ENCODE peak calls at places on chromosomes 1 and 21, in seven cellular contexts. One of them, this sample, is unnamed.

GRCh38 chr21:17769049-17769845 is 49.9 kb downstream of the C21orf91 start:
- DNase-seq in left ventricle myocardium inferior: no peak
- DNase-seq in brain microvascular endothelial cell: no peak
- DNase-seq in right lobe of liver: no peak
- DNase-seq in heart left ventricle: no peak
- DNase-seq in AG04450: no peak
- DNase-seq in ovary: no peak
- DNase-seq in this sample: no peak

GRCh38 chr1:53725238-53725689 is 13.7 kb downstream of the GLIS1 start:
- DNase-seq in left ventricle myocardium inferior: no peak
- DNase-seq in brain microvascular endothelial cell: no peak
- DNase-seq in right lobe of liver: no peak
- DNase-seq in heart left ventricle: no peak
- DNase-seq in AG04450: no peak
- DNase-seq in ovary: no peak
- DNase-seq in this sample: no peak

GRCh38 chr1:218274551-218274950 is 10.5 kb upstream of the RRP15 start:
- DNase-seq in left ventricle myocardium inferior: no peak
- DNase-seq in brain microvascular endothelial cell: no peak
- DNase-seq in right lobe of liver: no peak
- DNase-seq in heart left ventricle: no peak
- DNase-seq in AG04450: no peak
- DNase-seq in ovary: no peak
- DNase-seq in this sample: no peak

GRCh38 chr21:29295066-29295650 is 3.6 kb upstream of the BACH1 start:
- DNase-seq in left ventricle myocardium inferior: no peak
- DNase-seq in brain microvascular endothelial cell: no peak
- DNase-seq in right lobe of liver: no peak
- DNase-seq in heart left ventricle: no peak
- DNase-seq in AG04450: no peak
- DNase-seq in ovary: no peak
- DNase-seq in this sample: no peak

GRCh38 chr1:160519542-160520435 is 3.3 kb downstream of the SLAMF6 start:
- DNase-seq in left ventricle myocardium inferior: no peak
- DNase-seq in brain microvascular endothelial cell: no peak
- DNase-seq in right lobe of liver: no peak
- DNase-seq in heart left ventricle: no peak
- DNase-seq in AG04450: no peak
- DNase-seq in ovary: no peak
- DNase-seq in this sample: no peak

GRCh38 chr1:154865442-154866256 is 4.4 kb downstream of the KCNN3 start:
- DNase-seq in left ventricle myocardium inferior: no peak
- DNase-seq in brain microvascular endothelial cell: no peak
- DNase-seq in right lobe of liver: no peak
- DNase-seq in heart left ventricle: no peak
- DNase-seq in AG04450: no peak
- DNase-seq in ovary: no peak
- DNase-seq in this sample: no peak

GRCh38 chr1:108570128-108570527 is 10.2 kb downstream of the EEIG2 start:
- DNase-seq in left ventricle myocardium inferior: no peak
- DNase-seq in brain microvascular endothelial cell: no peak
- DNase-seq in right lobe of liver: no peak
- DNase-seq in heart left ventricle: no peak
- DNase-seq in AG04450: no peak
- DNase-seq in ovary: no peak
- DNase-seq in this sample: no peak

GRCh38 chr1:48062353-48062752 is 65.2 kb upstream of the TRABD2B start:
- DNase-seq in left ventricle myocardium inferior: no peak
- DNase-seq in brain microvascular endothelial cell: no peak
- DNase-seq in right lobe of liver: peak; percentile 37
- DNase-seq in heart left ventricle: no peak
- DNase-seq in AG04450: no peak
- DNase-seq in ovary: no peak
- DNase-seq in this sample: no peak

DNA sequence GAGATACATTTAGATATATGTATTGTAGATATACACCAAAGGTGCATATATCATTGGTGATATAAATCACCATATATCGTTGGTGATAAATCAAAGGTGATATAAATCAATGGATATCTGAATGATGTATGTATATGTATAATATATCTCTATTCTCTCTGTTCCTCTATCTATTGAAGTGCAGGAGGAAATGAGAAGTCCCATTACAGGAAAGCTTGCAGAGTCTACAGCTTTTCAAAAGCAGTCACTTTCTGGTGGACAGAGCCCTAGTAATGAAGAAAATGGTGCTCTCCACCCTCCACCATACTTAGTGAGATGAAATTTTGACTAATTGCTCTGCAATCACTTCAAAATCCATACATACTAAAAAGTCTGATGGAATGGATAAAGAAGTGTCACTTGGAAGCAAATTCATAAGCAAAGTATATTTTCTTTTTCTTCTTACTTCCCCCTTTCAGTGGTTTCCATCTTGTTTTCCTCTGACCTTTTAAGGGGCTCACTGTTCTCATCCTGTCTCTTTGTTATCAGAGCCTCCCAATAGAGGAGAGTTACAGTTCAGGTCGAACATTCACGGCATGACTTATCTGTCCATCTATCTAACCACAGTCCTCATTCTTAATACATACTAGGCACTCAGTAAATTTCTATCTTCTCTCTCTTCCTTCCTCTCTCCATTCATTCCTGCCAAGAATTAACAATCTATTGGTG is 227.2 kb downstream of the KCNJ6 start:
- DNase-seq in left ventricle myocardium inferior: no peak
- DNase-seq in brain microvascular endothelial cell: no peak
- DNase-seq in right lobe of liver: no peak
- DNase-seq in heart left ventricle: no peak
- DNase-seq in AG04450: no peak
- DNase-seq in ovary: no peak
- DNase-seq in this sample: no peak
- TF ChIP-seq CTCF in left ventricle myocardium inferior: no peak
- TF ChIP-seq CTCF in brain microvascular endothelial cell: no peak
- TF ChIP-seq CTCF in right lobe of liver: no peak
- TF ChIP-seq CTCF in heart left ventricle: no peak
- TF ChIP-seq CTCF in AG04450: no peak
- TF ChIP-seq CTCF in ovary: no peak
- TF ChIP-seq CTCF in this sample: no peak

GRCh38 chr1:198494139-198494538 is 46.3 kb downstream of the ATP6V1G3 start:
- DNase-seq in left ventricle myocardium inferior: no peak
- DNase-seq in brain microvascular endothelial cell: no peak
- DNase-seq in right lobe of liver: no peak
- DNase-seq in heart left ventricle: no peak
- DNase-seq in AG04450: no peak
- DNase-seq in ovary: no peak
- DNase-seq in this sample: no peak
- H3K27ac ChIP-seq in left ventricle myocardium inferior: no peak overlapping the region
- H3K27ac ChIP-seq in brain microvascular endothelial cell: no peak overlapping the region
- H3K27ac ChIP-seq in right lobe of liver: no peak overlapping the region
- H3K27ac ChIP-seq in heart left ventricle: no peak overlapping the region
- H3K27ac ChIP-seq in AG04450: no peak overlapping the region
- H3K27ac ChIP-seq in ovary: no peak overlapping the region
- H3K27ac ChIP-seq in this sample: no peak overlapping the region

DNA sequence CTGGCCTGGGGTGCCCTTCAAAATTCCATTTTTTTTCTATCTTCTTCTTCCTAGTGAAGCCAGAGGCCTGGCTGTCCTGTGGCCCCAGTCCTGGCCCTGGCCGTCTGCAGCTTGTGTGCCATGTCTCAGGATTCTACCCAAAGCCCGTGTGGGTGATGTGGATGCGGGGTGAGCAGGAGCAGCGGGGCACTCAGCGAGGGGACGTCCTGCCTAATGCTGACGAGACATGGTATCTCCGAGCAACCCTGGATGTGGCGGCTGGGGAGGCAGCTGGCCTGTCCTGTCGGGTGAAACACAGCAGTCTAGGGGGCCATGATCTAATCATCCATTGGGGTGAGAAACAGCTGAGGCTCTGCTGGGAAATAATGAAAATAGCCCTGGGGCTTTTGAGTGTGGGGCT is 2.1 kb downstream of the CD1E start:
- DNase-seq in left ventricle myocardium inferior: no peak
- DNase-seq in brain microvascular endothelial cell: no peak
- DNase-seq in right lobe of liver: no peak
- DNase-seq in heart left ventricle: no peak
- DNase-seq in AG04450: no peak
- DNase-seq in ovary: no peak
- DNase-seq in this sample: no peak
- H3K4me3 ChIP-seq in left ventricle myocardium inferior: no peak overlapping the region
- H3K4me3 ChIP-seq in brain microvascular endothelial cell: no peak overlapping the region
- H3K4me3 ChIP-seq in right lobe of liver: no peak overlapping the region
- H3K4me3 ChIP-seq in heart left ventricle: no peak overlapping the region
- H3K4me3 ChIP-seq in AG04450: no peak overlapping the region
- H3K4me3 ChIP-seq in ovary: no peak overlapping the region
- H3K4me3 ChIP-seq in this sample: no peak overlapping the region

DNA sequence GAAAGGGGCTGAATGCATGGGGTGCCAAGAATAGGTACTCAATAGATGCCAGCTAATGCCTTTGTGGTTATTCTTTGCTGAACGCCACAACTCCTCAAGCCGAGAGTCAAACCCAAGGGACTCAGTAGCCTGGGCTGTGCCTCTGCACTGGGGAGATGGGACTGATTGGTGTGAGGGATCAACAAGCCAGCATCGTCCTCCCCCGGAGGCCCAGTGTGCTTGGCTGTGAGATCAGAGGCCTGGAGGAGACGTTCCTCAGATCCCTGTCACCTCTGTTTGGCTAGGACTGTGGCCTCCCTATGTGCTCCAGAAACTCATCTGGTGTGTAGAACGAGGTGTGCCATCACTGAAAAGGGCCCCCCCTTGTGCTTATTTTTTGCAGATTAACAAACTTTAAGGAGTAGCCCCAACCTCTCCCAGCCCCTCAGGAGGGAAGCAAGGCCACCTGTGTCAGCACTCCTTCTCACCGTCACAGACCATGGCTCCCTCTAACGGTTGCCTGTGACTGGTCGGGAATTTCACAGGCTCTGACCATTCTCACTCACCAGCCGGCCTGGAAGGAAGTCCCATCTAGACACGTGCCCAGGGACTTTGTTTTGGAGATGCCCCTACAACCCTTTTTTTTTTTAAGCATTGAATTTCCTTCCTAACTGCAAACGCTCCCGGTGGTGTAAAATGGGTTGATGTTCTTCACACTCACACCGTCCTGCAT is 194.0 kb upstream of the VAMP3 start:
- DNase-seq in left ventricle myocardium inferior: no peak
- DNase-seq in brain microvascular endothelial cell: peak; percentile 6
- DNase-seq in right lobe of liver: no peak
- DNase-seq in heart left ventricle: peak; percentile 30
- DNase-seq in AG04450: no peak
- DNase-seq in ovary: no peak
- DNase-seq in this sample: no peak
- TF ChIP-seq CTCF in left ventricle myocardium inferior: peak; percentile 56
- TF ChIP-seq CTCF in brain microvascular endothelial cell: peak; percentile 65
- TF ChIP-seq CTCF in right lobe of liver: peak; percentile 15
- TF ChIP-seq CTCF in heart left ventricle: peak; percentile 14
- TF ChIP-seq CTCF in AG04450: peak; percentile 61
- TF ChIP-seq CTCF in ovary: no peak
- TF ChIP-seq CTCF in this sample: peak; percentile 5

GRCh38 chr1:1298861-1299685 is 8.7 kb downstream of the ACAP3 start:
- DNase-seq in left ventricle myocardium inferior: no peak
- DNase-seq in brain microvascular endothelial cell: no peak
- DNase-seq in right lobe of liver: no peak
- DNase-seq in heart left ventricle: no peak
- DNase-seq in AG04450: no peak
- DNase-seq in ovary: no peak
- DNase-seq in this sample: no peak
- H3K27ac ChIP-seq in left ventricle myocardium inferior: no peak overlapping the region
- H3K27ac ChIP-seq in brain microvascular endothelial cell: no peak overlapping the region
- H3K27ac ChIP-seq in right lobe of liver: no peak overlapping the region
- H3K27ac ChIP-seq in heart left ventricle: no peak overlapping the region
- H3K27ac ChIP-seq in AG04450: no peak overlapping the region
- H3K27ac ChIP-seq in ovary: no peak overlapping the region
- H3K27ac ChIP-seq in this sample: no peak overlapping the region

GRCh38 chr1:19289244-19289643 is 674 bp upstream of the AKR7A3 start:
- DNase-seq in left ventricle myocardium inferior: no peak
- DNase-seq in brain microvascular endothelial cell: no peak
- DNase-seq in right lobe of liver: no peak
- DNase-seq in heart left ventricle: no peak
- DNase-seq in AG04450: no peak
- DNase-seq in ovary: no peak
- DNase-seq in this sample: no peak
- H3K4me3 ChIP-seq in left ventricle myocardium inferior: peak overlapping the region; percentile 62
- H3K4me3 ChIP-seq in brain microvascular endothelial cell: peak overlapping the region; percentile 46
- H3K4me3 ChIP-seq in right lobe of liver: peak overlapping the region; percentile 63
- H3K4me3 ChIP-seq in heart left ventricle: peak overlapping the region; percentile 56
- H3K4me3 ChIP-seq in AG04450: no peak overlapping the region
- H3K4me3 ChIP-seq in ovary: no peak overlapping the region
- H3K4me3 ChIP-seq in this sample: peak overlapping the region; percentile 59

GRCh38 chr1:41713557-41714327 is 205.0 kb downstream of the HIVEP3 start:
- DNase-seq in left ventricle myocardium inferior: no peak
- DNase-seq in brain microvascular endothelial cell: peak; percentile 86
- DNase-seq in right lobe of liver: no peak
- DNase-seq in heart left ventricle: no peak
- DNase-seq in AG04450: peak; percentile 79
- DNase-seq in ovary: no peak
- DNase-seq in this sample: no peak
- TF ChIP-seq CTCF in left ventricle myocardium inferior: no peak
- TF ChIP-seq CTCF in brain microvascular endothelial cell: no peak
- TF ChIP-seq CTCF in right lobe of liver: no peak
- TF ChIP-seq CTCF in heart left ventricle: no peak
- TF ChIP-seq CTCF in AG04450: no peak
- TF ChIP-seq CTCF in ovary: no peak
- TF ChIP-seq CTCF in this sample: no peak